ENCODE peak calls at places on chromosome 13, in seven cellular contexts. F is H1, D is GM12878, O is GM12892, H is K562, Q is SK-N-SH, Y is HepG2. I is an unnamed sample.

GRCh38 chr13:39196957-39197644 is 158.8 kb downstream of the NHLRC3 start:
- DNase-seq in F (no peak), Y (no peak), O (no peak), D (no peak), Q (no peak), H (no peak), I (no peak)

GRCh38 chr13:50126378-50127016 is 111.3 kb downstream of the KCNRG start:
- DNase-seq in D (no peak), O (no peak), Y (peak; percentile 27), H (no peak), F (no peak), Q (no peak), I (no peak)

GRCh38 chr13:96781141-96781540 is 213.1 kb downstream of the OXGR1 start:
- DNase-seq in Q (no peak), H (no peak), O (no peak), Y (no peak), F (no peak), D (no peak), I (no peak)

GRCh38 chr13:35881360-35881759 is 249.8 kb downstream of the DCLK1 start:
- DNase-seq in O (no peak), H (no peak), Q (no peak), Y (no peak), D (no peak), F (no peak), I (no peak)

GRCh38 chr13:98869408-98870090 is 108.3 kb downstream of the DOCK9 start:
- DNase-seq in H (peak; percentile 12), Q (no peak), O (no peak), Y (no peak), F (no peak), D (no peak), I (no peak)

GRCh38 chr13:38947049-38947448 is 43.6 kb downstream of the STOML3 start:
- DNase-seq in Q (no peak), F (no peak), H (no peak), O (no peak), Y (no peak), D (no peak), I (no peak)

GRCh38 chr13:46607768-46608553 is 55.0 kb downstream of the LRCH1 start:
- DNase-seq in H (no peak), Q (no peak), D (no peak), F (no peak), O (no peak), Y (peak; percentile 92), I (no peak)

GRCh38 chr13:98109226-98109625 is 33.7 kb upstream of the FARP1 start:
- DNase-seq in O (no peak), H (no peak), D (no peak), F (no peak), Y (no peak), Q (no peak), I (no peak)

GRCh38 chr13:38309397-38309796 is 40.3 kb upstream of the UFM1 start:
- DNase-seq in Q (no peak), O (no peak), H (no peak), Y (no peak), F (no peak), D (no peak), I (no peak)

GRCh38 chr13:20988909-20989735 is 72.3 kb downstream of the LATS2 start:
- DNase-seq in F (no peak), Y (no peak), Q (no peak), D (no peak), O (no peak), H (no peak), I (no peak)

GRCh38 chr13:110546933-110547332 is 14.6 kb downstream of the RAB20 start:
- DNase-seq in F (no peak), Y (peak; percentile 80), H (no peak), O (no peak), D (no peak), Q (no peak), I (no peak)
- TF ChIP-seq TAF1 in F (no peak), Y (no peak), H (no peak), O (no peak), D (no peak), Q (no peak), I (no peak)

DNA sequence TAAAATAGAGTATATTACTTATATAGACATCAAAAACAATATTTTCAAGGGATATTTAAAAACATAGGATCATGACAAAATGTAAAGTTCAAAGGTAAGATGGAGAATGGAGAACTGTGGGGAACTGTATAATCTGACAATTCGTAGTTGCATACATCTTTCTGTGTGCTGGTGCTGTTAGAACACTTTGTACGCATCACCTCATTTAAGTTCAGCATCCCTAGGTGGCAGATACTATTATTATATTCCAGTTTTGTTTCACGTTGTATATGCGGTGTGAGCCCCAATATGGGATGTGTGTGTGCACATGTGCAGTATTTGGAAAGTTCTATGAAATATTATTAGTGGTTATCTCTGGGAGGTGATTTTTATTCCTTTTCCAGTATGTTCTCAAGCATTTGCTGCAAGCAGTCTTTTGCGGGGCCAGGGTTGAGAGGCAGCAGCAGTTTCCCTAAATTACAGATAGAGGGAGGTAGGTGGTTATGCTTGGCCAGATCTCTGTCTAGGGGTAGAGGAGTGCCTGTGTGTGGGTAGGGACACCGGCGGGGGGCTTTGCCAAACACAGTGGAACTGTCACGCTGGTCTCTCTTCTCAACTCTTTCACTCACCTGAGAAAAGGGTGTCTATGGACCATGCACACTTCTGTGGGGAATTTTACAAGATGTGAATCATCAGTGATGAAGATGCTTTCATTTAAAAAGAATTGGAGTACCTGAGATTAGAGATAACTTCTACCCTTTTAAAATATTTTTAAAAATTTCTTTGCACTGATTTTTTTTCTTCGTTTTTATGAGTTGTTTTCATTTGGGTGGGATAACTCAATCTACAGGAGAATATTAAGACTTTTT is 55.6 kb upstream of the ALOX5AP start:
- DNase-seq in D (no peak), H (no peak), F (no peak), O (no peak), Y (peak; percentile 20), Q (peak; percentile 68), I (peak; percentile 37)
- TF ChIP-seq TAF1 in D (no peak), H (no peak), F (no peak), O (no peak), Y (no peak), Q (no peak), I (no peak)

DNA sequence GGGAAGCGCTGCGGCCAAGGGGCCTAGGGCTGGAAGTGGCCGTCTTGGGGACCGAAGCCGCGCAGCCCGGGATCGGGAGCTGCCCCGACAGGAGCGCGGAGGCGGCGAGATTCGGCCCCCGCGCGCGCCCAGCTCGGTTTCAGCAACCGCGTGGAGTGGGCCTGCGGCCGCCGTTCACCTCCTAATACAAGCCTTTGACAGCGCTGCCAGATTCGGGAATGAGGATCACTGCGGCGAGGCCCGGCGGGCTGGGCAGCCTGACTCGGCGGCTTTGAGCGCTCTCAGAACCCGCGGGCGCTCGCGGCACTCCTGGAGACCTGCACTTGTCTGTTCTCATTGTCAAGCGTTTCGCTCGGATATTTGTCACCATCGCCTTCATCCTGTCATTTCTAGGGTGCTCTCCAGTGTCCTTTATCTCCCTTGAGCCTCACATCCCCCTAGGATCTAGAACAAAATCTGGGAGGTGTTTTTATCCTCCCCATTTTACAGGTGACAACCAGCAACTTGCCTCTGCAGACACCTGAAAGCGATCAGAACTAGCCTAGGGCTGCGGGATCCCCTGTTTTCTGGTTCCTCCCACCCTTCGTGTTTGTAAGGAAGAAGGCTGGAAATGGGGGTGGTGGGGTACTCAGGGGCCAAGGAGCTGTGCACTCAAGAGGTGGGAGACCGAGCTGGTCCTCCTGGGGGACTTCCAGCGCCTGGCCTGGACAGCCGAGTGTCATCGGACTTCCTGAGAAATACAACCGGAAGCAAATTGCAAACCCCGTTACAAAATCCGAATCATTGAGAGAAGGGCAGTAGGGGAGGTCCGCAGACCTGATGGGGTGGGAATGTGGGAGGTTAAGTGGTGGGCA is 1.5 kb upstream of the CDX2 start:
- DNase-seq in F (no peak), Q (peak; percentile 19), O (no peak), H (no peak), Y (no peak), D (no peak), I (no peak)
- TF ChIP-seq TAF1 in F (no peak), Q (no peak), O (no peak), H (no peak), Y (no peak), D (no peak), I (no peak)

GRCh38 chr13:112027250-112027649 is 39.7 kb upstream of the SOX1 start:
- DNase-seq in Q (no peak), Y (no peak), F (no peak), H (no peak), D (no peak), O (no peak), I (no peak)

GRCh38 chr13:112024577-112024976 is 42.4 kb upstream of the SOX1 start:
- DNase-seq in D (no peak), O (no peak), H (no peak), Q (no peak), F (no peak), Y (no peak), I (no peak)

GRCh38 chr13:112032186-112032835 is 34.6 kb upstream of the SOX1 start:
- DNase-seq in H (no peak), Q (no peak), D (no peak), F (no peak), O (no peak), Y (no peak), I (no peak)

GRCh38 chr13:112029143-112029542 is 37.8 kb upstream of the SOX1 start:
- DNase-seq in O (no peak), Y (no peak), Q (no peak), H (no peak), D (no peak), F (no peak), I (no peak)

DNA sequence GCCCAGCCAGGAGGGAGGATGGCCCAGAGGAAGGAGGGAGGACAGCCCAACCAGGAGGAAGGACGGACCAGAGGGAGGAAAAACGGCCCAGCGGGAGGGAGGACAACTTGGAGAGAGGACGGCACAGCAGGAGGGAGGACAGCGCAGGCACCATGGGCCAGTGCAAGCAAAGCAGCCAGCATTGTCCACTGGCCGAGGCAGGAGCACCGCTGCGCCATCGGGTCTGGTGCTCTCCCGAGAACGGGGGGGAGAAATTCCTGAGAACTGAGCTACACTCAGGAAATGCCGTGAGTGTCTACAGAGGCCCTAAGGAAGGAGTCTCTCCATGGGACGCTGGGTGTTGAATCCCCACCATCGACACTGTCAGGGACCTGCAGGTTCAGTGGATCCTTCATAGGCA is 38.5 kb upstream of the SOX1 start:
- DNase-seq in D (no peak), Q (no peak), O (no peak), H (no peak), F (no peak), Y (no peak), I (no peak)
- TF ChIP-seq TAF1 in D (no peak), Q (no peak), O (no peak), H (no peak), F (no peak), Y (no peak), I (no peak)